ENCODE peak calls at places on chromosomes 16 and 17, in four cellular contexts. O is neural progenitor cell; Y is activated T-cell treated with anti-CD3 and anti-CD28 coated beads, Interleukin-2, amount 50 U/mL, for 4 hours; N is left ventricle myocardium superior. I is an unnamed sample.

GRCh38 chr16:57735755-57736418 is at the start of gene KATNB1:
- DNase-seq in O (no peak), Y (no peak), N (no peak), I (no peak)

GRCh38 chr17:8474826-8475225 is 39.1 kb downstream of the NDEL1 start:
- DNase-seq in O (no peak), Y (no peak), N (no peak), I (no peak)

GRCh38 chr17:30196504-30196903 is 39.0 kb downstream of the SLC6A4 start:
- DNase-seq in O (no peak), Y (no peak), N (no peak), I (no peak)

GRCh38 chr17:81160747-81161453 is 4.4 kb upstream of the PVALEF start:
- DNase-seq in O (no peak), Y (no peak), N (peak; percentile 27), I (no peak)

GRCh38 chr17:31581022-31581483 is 189.6 kb downstream of the RAB11FIP4 start:
- DNase-seq in O (no peak), Y (no peak), N (peak; percentile 88), I (no peak)

GRCh38 chr16:47965439-47965838 is 190.4 kb downstream of the ABCC12 start:
- DNase-seq in O (peak; percentile 65), Y (no peak), N (no peak), I (no peak)

GRCh38 chr17:17126131-17127110 is 79.7 kb downstream of the PLD6 start:
- DNase-seq in O (no peak), Y (no peak), N (peak; percentile 26), I (no peak)

GRCh38 chr17:29614345-29615047 is 8.2 kb downstream of the CORO6 start:
- DNase-seq in O (peak; percentile 62), Y (no peak), N (peak; percentile 31), I (no peak)

GRCh38 chr16:82728901-82729300 is 102.1 kb downstream of the CDH13 start:
- DNase-seq in O (no peak), Y (no peak), N (no peak), I (no peak)

GRCh38 chr17:76063880-76064546 is 8.3 kb downstream of the SRP68 start:
- DNase-seq in O (no peak), Y (peak; percentile 33), N (no peak), I (no peak)

GRCh38 chr17:83202002-83203000 is 122.9 kb downstream of the METRNL start:
- DNase-seq in O (no peak), Y (peak; percentile 4), N (peak; percentile 29), I (no peak)

GRCh38 chr16:30934827-30935557 is 11.6 kb downstream of the FBXL19 start:
- DNase-seq in O (peak; percentile 74), Y (no peak), N (peak; percentile 57), I (no peak)